ENCODE peak calls at places on chromosome X, in four cellular contexts. One of them, this sample, is unnamed.

GRCh38 chrX:7086384-7086783 is 61.1 kb upstream of the STS start:
- DNase-seq in Panc1: no peak
- DNase-seq in spleen: no peak
- DNase-seq in stomach: no peak
- DNase-seq in this sample: no peak

GRCh38 chrX:135463937-135464336 is 42.2 kb downstream of the SMIM10L2A start:
- DNase-seq in stomach: no peak
- DNase-seq in Panc1: no peak
- DNase-seq in spleen: no peak
- DNase-seq in this sample: no peak

GRCh38 chrX:41333744-41333993 is 293 bp upstream of the DDX3X start:
- DNase-seq in Panc1: peak; percentile 64
- DNase-seq in spleen: no peak
- DNase-seq in stomach: no peak
- DNase-seq in this sample: no peak

GRCh38 chrX:20378291-20378920 is 111.7 kb upstream of the RPS6KA3 start:
- DNase-seq in spleen: no peak
- DNase-seq in stomach: no peak
- DNase-seq in Panc1: no peak
- DNase-seq in this sample: no peak

GRCh38 chrX:9351112-9351511 is 113.7 kb upstream of the TBL1X start:
- DNase-seq in Panc1: no peak
- DNase-seq in spleen: no peak
- DNase-seq in stomach: no peak
- DNase-seq in this sample: no peak

GRCh38 chrX:65744965-65745364 is 77.5 kb downstream of the MSN start:
- DNase-seq in spleen: no peak
- DNase-seq in Panc1: no peak
- DNase-seq in stomach: no peak
- DNase-seq in this sample: no peak

GRCh38 chrX:66579219-66579618 is 59.7 kb downstream of the EDA2R start:
- DNase-seq in Panc1: no peak
- DNase-seq in spleen: no peak
- DNase-seq in stomach: no peak
- DNase-seq in this sample: no peak

GRCh38 chrX:134622056-134622812 is 36.0 kb downstream of the PLAC1 start:
- DNase-seq in stomach: no peak
- DNase-seq in Panc1: peak; percentile 35
- DNase-seq in spleen: no peak
- DNase-seq in this sample: no peak

GRCh38 chrX:149185087-149185486 is 320.0 kb downstream of the IDS start:
- DNase-seq in spleen: no peak
- DNase-seq in stomach: no peak
- DNase-seq in Panc1: no peak
- DNase-seq in this sample: no peak

GRCh38 chrX:13855689-13856425 is 39.0 kb upstream of the GPM6B start:
- DNase-seq in spleen: no peak
- DNase-seq in Panc1: no peak
- DNase-seq in stomach: no peak
- DNase-seq in this sample: no peak

GRCh38 chrX:131402124-131402811 is 113.2 kb upstream of the IGSF1 start:
- DNase-seq in Panc1: no peak
- DNase-seq in stomach: no peak
- DNase-seq in spleen: no peak
- DNase-seq in this sample: no peak

GRCh38 chrX:56802921-56803848 is 74.1 kb downstream of the NBDY start:
- DNase-seq in spleen: peak; percentile 91
- DNase-seq in Panc1: peak; percentile 10
- DNase-seq in stomach: peak; percentile 75
- DNase-seq in this sample: peak; percentile 81

GRCh38 chrX:34655496-34656258 is 1.4 kb downstream of the TMEM47 start:
- DNase-seq in spleen: no peak
- DNase-seq in stomach: no peak
- DNase-seq in Panc1: no peak
- DNase-seq in this sample: no peak

GRCh38 chrX:39688576-39689373 is 409.0 kb downstream of the BCOR start:
- DNase-seq in stomach: peak; percentile 75
- DNase-seq in Panc1: no peak
- DNase-seq in spleen: peak; percentile 76
- DNase-seq in this sample: no peak

GRCh38 chrX:15465347-15465746 is 27.8 kb downstream of the PIR start:
- DNase-seq in spleen: no peak
- DNase-seq in stomach: no peak
- DNase-seq in Panc1: no peak
- DNase-seq in this sample: no peak

GRCh38 chrX:56314334-56314733 is 82.2 kb downstream of the KLF8 start:
- DNase-seq in stomach: no peak
- DNase-seq in Panc1: no peak
- DNase-seq in spleen: no peak
- DNase-seq in this sample: no peak

GRCh38 chrX:11435568-11435967 is 142.4 kb downstream of the AMELX start:
- DNase-seq in spleen: no peak
- DNase-seq in stomach: no peak
- DNase-seq in Panc1: no peak
- DNase-seq in this sample: no peak

GRCh38 chrX:47562615-47563243 is 1.7 kb downstream of the ARAF start:
- DNase-seq in stomach: no peak
- DNase-seq in spleen: peak; percentile 75
- DNase-seq in Panc1: no peak
- DNase-seq in this sample: no peak

GRCh38 chrX:34734383-34734782 is 77.3 kb upstream of the TMEM47 start:
- DNase-seq in spleen: no peak
- DNase-seq in stomach: no peak
- DNase-seq in Panc1: no peak
- DNase-seq in this sample: no peak

GRCh38 chrX:15946783-15947550 is 92.4 kb upstream of the AP1S2 start:
- DNase-seq in stomach: no peak
- DNase-seq in spleen: no peak
- DNase-seq in Panc1: no peak
- DNase-seq in this sample: no peak

GRCh38 chrX:134338527-134338926 is 101.5 kb downstream of the CCDC160 start:
- DNase-seq in stomach: no peak
- DNase-seq in spleen: no peak
- DNase-seq in Panc1: no peak
- DNase-seq in this sample: no peak

GRCh38 chrX:139207655-139208054 is 322.9 kb upstream of the F9 start:
- DNase-seq in spleen: no peak
- DNase-seq in stomach: no peak
- DNase-seq in Panc1: no peak
- DNase-seq in this sample: no peak

GRCh38 chrX:34555481-34555880 is 101.6 kb downstream of the TMEM47 start:
- DNase-seq in stomach: no peak
- DNase-seq in spleen: no peak
- DNase-seq in Panc1: no peak
- DNase-seq in this sample: no peak

GRCh38 chrX:132953358-132953757 is 5.1 kb downstream of the HS6ST2 start:
- DNase-seq in Panc1: no peak
- DNase-seq in stomach: no peak
- DNase-seq in spleen: no peak
- DNase-seq in this sample: no peak

GRCh38 chrX:13487731-13488505 is 81.5 kb upstream of the EGFL6 start:
- DNase-seq in stomach: peak; percentile 49
- DNase-seq in spleen: no peak
- DNase-seq in Panc1: peak; percentile 48
- DNase-seq in this sample: no peak

GRCh38 chrX:151082077-151082948 is 94.1 kb upstream of the GPR50 start:
- DNase-seq in Panc1: peak; percentile 35
- DNase-seq in spleen: peak; percentile 89
- DNase-seq in stomach: peak; percentile 65
- DNase-seq in this sample: no peak

GRCh38 chrX:110125435-110125834 is 122.5 kb downstream of the TMEM164 start:
- DNase-seq in stomach: no peak
- DNase-seq in spleen: no peak
- DNase-seq in Panc1: no peak
- DNase-seq in this sample: no peak

GRCh38 chrX:140723251-140723650 is 13.7 kb downstream of the LINC00632 start:
- DNase-seq in stomach: no peak
- DNase-seq in spleen: no peak
- DNase-seq in Panc1: no peak
- DNase-seq in this sample: no peak

GRCh38 chrX:149881081-149881711 is at the start of gene MAGEA8:
- DNase-seq in spleen: no peak
- DNase-seq in stomach: no peak
- DNase-seq in Panc1: no peak
- DNase-seq in this sample: no peak

GRCh38 chrX:43612400-43612799 is 43.7 kb upstream of the MAOA start:
- DNase-seq in Panc1: no peak
- DNase-seq in spleen: no peak
- DNase-seq in stomach: no peak
- DNase-seq in this sample: no peak

GRCh38 chrX:36974896-36975295 is 33.3 kb upstream of the FAM47C start:
- DNase-seq in Panc1: no peak
- DNase-seq in stomach: no peak
- DNase-seq in spleen: no peak
- DNase-seq in this sample: no peak

GRCh38 chrX:103927633-103928032 is 34.8 kb upstream of the TMSB15B start:
- DNase-seq in spleen: no peak
- DNase-seq in stomach: no peak
- DNase-seq in Panc1: no peak
- DNase-seq in this sample: no peak
- TF ChIP-seq CTCF in spleen: no peak
- TF ChIP-seq CTCF in stomach: no peak
- TF ChIP-seq CTCF in Panc1: no peak
- TF ChIP-seq CTCF in this sample: no peak

GRCh38 chrX:1502853-1503252 is 34.1 kb downstream of the P2RY8 start:
- DNase-seq in stomach: no peak
- DNase-seq in Panc1: no peak
- DNase-seq in spleen: peak; percentile 29
- DNase-seq in this sample: no peak
- H3K27ac ChIP-seq in stomach: no peak overlapping the region
- H3K27ac ChIP-seq in Panc1: no peak overlapping the region
- H3K27ac ChIP-seq in spleen: peak overlapping the region; percentile 19
- H3K27ac ChIP-seq in this sample: no peak overlapping the region

DNA sequence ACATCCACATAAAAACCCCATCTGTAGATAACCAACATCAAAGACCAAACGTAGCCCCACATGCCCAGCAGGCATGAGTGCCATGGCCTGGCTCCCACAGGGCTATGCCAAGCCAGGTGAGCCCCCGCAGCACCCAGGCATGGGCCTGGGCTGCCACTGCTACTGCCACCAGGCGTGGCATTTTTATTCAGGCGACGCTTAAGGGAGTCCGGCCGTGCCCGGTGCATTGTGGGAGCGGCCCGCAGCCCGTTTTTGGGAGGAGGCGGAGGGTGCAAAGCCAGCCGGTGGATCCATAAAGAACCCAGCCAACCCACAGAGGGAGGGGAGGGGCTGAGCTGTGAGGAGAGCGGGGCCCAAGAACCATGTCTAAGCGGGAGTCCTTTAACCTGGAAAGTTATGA is 205.9 kb downstream of the CHIC1 start:
- DNase-seq in spleen: no peak
- DNase-seq in Panc1: no peak
- DNase-seq in stomach: no peak
- DNase-seq in this sample: no peak
- TF ChIP-seq POLR2AphosphoS5 in spleen: no peak
- TF ChIP-seq POLR2AphosphoS5 in Panc1: no peak
- TF ChIP-seq POLR2AphosphoS5 in stomach: no peak
- TF ChIP-seq POLR2AphosphoS5 in this sample: no peak

GRCh38 chrX:19178402-19178801 is 56.1 kb upstream of the ADGRG2 start:
- DNase-seq in spleen: no peak
- DNase-seq in Panc1: no peak
- DNase-seq in stomach: no peak
- DNase-seq in this sample: no peak

GRCh38 chrX:19177710-19178109 is 55.4 kb upstream of the ADGRG2 start:
- DNase-seq in spleen: no peak
- DNase-seq in Panc1: no peak
- DNase-seq in stomach: no peak
- DNase-seq in this sample: peak; percentile 22

GRCh38 chrX:19179389-19179788 is 57.1 kb upstream of the ADGRG2 start:
- DNase-seq in spleen: no peak
- DNase-seq in Panc1: no peak
- DNase-seq in stomach: no peak
- DNase-seq in this sample: no peak

GRCh38 chrX:19183777-19184485 is 61.7 kb upstream of the ADGRG2 start:
- DNase-seq in Panc1: no peak
- DNase-seq in stomach: no peak
- DNase-seq in spleen: no peak
- DNase-seq in this sample: peak; percentile 19

GRCh38 chrX:19182785-19183184 is 60.5 kb upstream of the ADGRG2 start:
- DNase-seq in stomach: no peak
- DNase-seq in Panc1: no peak
- DNase-seq in spleen: no peak
- DNase-seq in this sample: peak; percentile 34
- TF ChIP-seq CTCF in stomach: no peak
- TF ChIP-seq CTCF in Panc1: no peak
- TF ChIP-seq CTCF in spleen: no peak
- TF ChIP-seq CTCF in this sample: no peak

GRCh38 chrX:23907496-23908218 is at the start of the genes APOO and CXorf58:
- DNase-seq in Panc1: no peak
- DNase-seq in stomach: peak; percentile 92
- DNase-seq in spleen: peak; percentile 98
- DNase-seq in this sample: peak; percentile 90

GRCh38 chrX:23908219-23909003 is 605 bp downstream of the CXorf58 start:
- DNase-seq in Panc1: no peak
- DNase-seq in spleen: no peak
- DNase-seq in stomach: no peak
- DNase-seq in this sample: no peak

GRCh38 chrX:23911436-23911835 is 3.6 kb downstream of the CXorf58 start:
- DNase-seq in spleen: no peak
- DNase-seq in Panc1: no peak
- DNase-seq in stomach: no peak
- DNase-seq in this sample: no peak

GRCh38 chrX:23904096-23904495 is 3.6 kb downstream of the APOO start:
- DNase-seq in stomach: no peak
- DNase-seq in Panc1: no peak
- DNase-seq in spleen: no peak
- DNase-seq in this sample: no peak

GRCh38 chrX:23907106-23907495 is 637 bp downstream of the APOO start:
- DNase-seq in spleen: no peak
- DNase-seq in Panc1: no peak
- DNase-seq in stomach: no peak
- DNase-seq in this sample: no peak
- H3K27ac ChIP-seq in spleen: peak overlapping the region; percentile 65
- H3K27ac ChIP-seq in Panc1: peak overlapping the region; percentile 84
- H3K27ac ChIP-seq in stomach: peak overlapping the region; percentile 87
- H3K27ac ChIP-seq in this sample: peak overlapping the region; percentile 66

DNA sequence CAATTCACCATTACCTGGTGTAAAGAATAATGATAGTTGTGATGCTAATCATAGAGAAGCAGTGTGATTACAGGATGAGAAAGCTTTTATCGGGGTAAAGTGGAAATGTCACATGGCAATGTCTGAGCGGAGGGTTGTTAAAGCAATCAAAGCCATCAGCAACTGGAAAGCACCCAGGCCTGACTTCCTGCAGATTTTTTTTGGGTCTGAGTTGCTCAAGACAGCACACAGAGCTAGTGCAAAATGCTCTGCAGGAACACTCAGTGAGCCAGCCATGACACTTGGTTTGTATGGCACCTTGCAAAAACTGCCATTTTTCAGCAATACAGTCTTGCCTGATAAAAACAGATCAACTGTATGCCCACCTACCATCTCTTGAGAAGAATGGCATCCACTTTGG is 152.9 kb downstream of the COL4A6 start:
- DNase-seq in stomach: no peak
- DNase-seq in spleen: no peak
- DNase-seq in Panc1: no peak
- DNase-seq in this sample: no peak
- TF ChIP-seq POLR2AphosphoS5 in stomach: no peak
- TF ChIP-seq POLR2AphosphoS5 in spleen: no peak
- TF ChIP-seq POLR2AphosphoS5 in Panc1: no peak
- TF ChIP-seq POLR2AphosphoS5 in this sample: no peak

This sample was measured in vagina.